ENCODE peak calls at places on chromosomes 1 and 21, in five cellular contexts. O is HFF-Myc, I is PC-9, H is H9, A is breast epithelium. K is an unnamed sample.

GRCh38 chr1:19327301-19327700 is 15.2 kb downstream of the SLC66A1 start:
- DNase-seq in O (no peak), I (no peak), H (peak), A (no peak), K (no peak)

GRCh38 chr1:187513190-187513589 is 684.4 kb downstream of the PLA2G4A start:
- DNase-seq in O (no peak), I (no peak), H (no peak), A (no peak), K (no peak)

GRCh38 chr1:68331117-68331865 is 99.0 kb upstream of the WLS start:
- DNase-seq in O (peak), I (peak), H (no peak), A (no peak), K (peak)

GRCh38 chr21:40070871-40071270 is 203.6 kb downstream of the PCP4 start:
- DNase-seq in O (no peak), I (no peak), H (no peak), A (no peak), K (no peak)

GRCh38 chr1:223680188-223680587 is 14.7 kb upstream of the CAPN8 start:
- DNase-seq in O (no peak), I (no peak), H (no peak), A (no peak), K (no peak)

GRCh38 chr21:28159396-28159795 is 833.3 kb downstream of the LTN1 start:
- DNase-seq in O (no peak), I (no peak), H (no peak), A (no peak), K (no peak)

GRCh38 chr1:219692981-219693380 is 80.1 kb upstream of the ZC3H11B start:
- DNase-seq in O (no peak), I (no peak), H (no peak), A (no peak), K (no peak)

GRCh38 chr1:184118051-184118450 is 66.5 kb downstream of the TSEN15 start:
- DNase-seq in O (peak), I (peak), H (no peak), A (no peak), K (peak)

GRCh38 chr1:35726814-35727433 is 8.2 kb upstream of the C1orf216 start:
- DNase-seq in O (no peak), I (peak), H (peak), A (no peak), K (no peak)

GRCh38 chr1:208007938-208008342 is 97.0 kb upstream of the CD34 start:
- DNase-seq in O (no peak), I (no peak), H (no peak), A (no peak), K (peak)

GRCh38 chr1:101756411-101756810 is 240.3 kb downstream of the OLFM3 start:
- DNase-seq in O (no peak), I (no peak), H (no peak), A (no peak), K (no peak)

GRCh38 chr1:41122851-41123518 is 101.5 kb upstream of the SLFNL1 start:
- DNase-seq in O (peak), I (peak), H (no peak), A (no peak), K (peak)

GRCh38 chr1:72034827-72035226 is 247.5 kb downstream of the NEGR1 start:
- DNase-seq in O (no peak), I (no peak), H (peak), A (no peak), K (no peak)

GRCh38 chr1:162772571-162773154 is 17.8 kb upstream of the HSD17B7 start:
- DNase-seq in O (no peak), I (no peak), H (no peak), A (no peak), K (no peak)

GRCh38 chr21:35179990-35180557 is 131.0 kb upstream of the RUNX1 start:
- DNase-seq in O (no peak), I (peak), H (no peak), A (no peak), K (no peak)

GRCh38 chr21:35178098-35178497 is 129.0 kb upstream of the RUNX1 start:
- DNase-seq in O (no peak), I (no peak), H (no peak), A (no peak), K (no peak)

GRCh38 chr21:35178812-35179211 is 129.7 kb upstream of the RUNX1 start:
- DNase-seq in O (no peak), I (no peak), H (no peak), A (no peak), K (no peak)
- TF ChIP-seq CTCF in O (no peak), I (no peak), H (no peak), A (no peak), K (no peak)

DNA sequence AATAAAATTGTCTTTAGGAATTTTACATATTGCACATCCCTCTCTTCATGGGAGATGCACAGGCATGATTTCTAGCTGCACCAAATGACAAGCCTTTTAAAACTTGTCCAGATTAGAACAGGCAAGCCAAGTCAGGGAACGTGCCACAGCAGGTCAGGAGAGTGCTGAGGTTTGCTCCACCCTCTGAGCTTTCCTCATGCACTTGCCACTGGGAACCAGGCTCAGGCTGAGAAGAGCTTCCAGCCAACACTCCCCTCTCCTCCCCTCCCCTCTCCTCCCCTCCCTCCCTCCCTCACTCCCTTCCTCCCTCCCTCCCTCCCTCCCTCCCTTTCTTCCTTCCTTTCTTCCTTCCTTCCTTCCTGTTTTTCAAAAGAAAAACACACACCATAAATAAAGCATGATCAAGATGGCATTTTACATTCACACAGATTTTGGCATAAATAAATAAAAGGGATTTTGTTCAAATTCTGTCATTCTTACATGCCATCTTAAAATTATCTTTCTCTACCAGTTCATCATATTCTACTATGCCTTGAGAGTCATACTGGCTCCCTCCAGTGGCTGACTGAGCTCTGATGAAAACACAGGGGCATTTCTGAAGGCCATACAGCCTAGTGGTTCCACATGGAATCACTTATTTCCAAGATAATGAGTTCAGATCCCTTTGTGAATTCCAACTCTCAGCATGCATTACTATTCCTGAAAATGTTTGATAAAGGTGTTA is 622.8 kb upstream of the PKN2 start:
- DNase-seq in O (peak), I (peak), H (peak), A (no peak), K (peak)
- TF ChIP-seq CTCF in O (peak), I (peak), H (peak), A (peak), K (peak)

GRCh38 chr1:167678422-167678821 is 43.4 kb upstream of the MPZL1 start:
- DNase-seq in O (no peak), I (no peak), H (no peak), A (no peak), K (no peak)

GRCh38 chr1:167678838-167679237 is 42.9 kb upstream of the MPZL1 start:
- DNase-seq in O (no peak), I (no peak), H (no peak), A (no peak), K (no peak)

GRCh38 chr1:167675440-167675839 is 45.4 kb downstream of the RCSD1 start:
- DNase-seq in O (no peak), I (no peak), H (no peak), A (no peak), K (no peak)

GRCh38 chr1:167676916-167677848 is 44.6 kb upstream of the MPZL1 start:
- DNase-seq in O (no peak), I (no peak), H (no peak), A (no peak), K (no peak)

DNA sequence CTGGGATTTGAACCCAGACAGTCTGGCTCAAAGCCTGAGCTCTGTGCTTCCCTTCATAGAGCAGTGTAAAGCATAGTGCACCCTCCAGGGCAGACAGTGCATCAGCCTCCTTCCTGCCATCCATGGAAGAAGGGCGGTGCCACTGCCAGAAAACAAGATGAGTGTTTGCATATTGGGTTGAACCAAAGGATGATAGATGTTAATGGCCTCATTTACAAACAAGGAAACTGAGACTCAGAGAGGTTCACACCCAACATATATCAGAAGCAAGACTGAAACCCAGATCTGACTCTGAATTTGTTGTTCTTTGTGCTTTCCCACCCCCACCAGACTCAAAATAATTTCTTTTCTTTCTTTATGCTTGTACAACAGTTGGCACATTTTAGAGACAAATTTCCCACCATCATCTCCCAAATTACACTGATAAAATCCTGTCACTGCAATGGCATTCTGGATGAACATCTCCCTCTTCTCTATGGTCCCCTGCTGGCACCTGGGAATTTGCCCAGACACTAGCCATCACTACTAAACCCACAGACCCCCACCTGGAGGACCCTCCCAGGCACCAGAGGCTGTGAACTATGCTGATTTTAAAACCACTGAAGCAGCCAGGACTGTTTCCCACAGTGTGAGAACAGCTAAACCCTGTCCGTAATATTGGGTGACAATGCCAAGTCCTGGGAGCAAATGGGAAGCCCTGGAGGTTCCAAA is 45.4 kb upstream of the MPZL1 start:
- DNase-seq in O (no peak), I (no peak), H (no peak), A (no peak), K (no peak)
- TF ChIP-seq CTCF in O (no peak), I (no peak), H (no peak), A (no peak), K (no peak)

DNA sequence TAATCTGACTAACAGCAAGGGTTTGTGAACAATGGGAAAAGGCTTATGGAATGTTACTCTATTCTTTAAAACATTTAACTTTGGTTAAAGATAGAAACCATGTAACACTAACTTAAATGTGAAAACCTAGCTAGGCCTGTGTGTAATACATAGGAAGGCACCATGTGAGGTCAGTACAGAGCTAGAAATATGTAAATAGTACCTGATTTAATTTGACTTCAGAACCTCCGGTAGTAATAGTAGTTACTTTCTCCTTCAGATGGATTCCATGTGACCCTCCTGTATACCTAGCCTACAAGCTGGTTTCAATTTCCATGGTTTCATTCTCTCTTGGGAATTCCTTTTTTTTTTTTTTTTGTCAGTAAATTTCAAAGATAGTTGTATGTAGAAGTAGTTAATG is 1.3 kb downstream of the MTF2 start:
- DNase-seq in O (peak), I (peak), H (no peak), A (no peak), K (no peak)
- TF ChIP-seq CTCF in O (peak), I (peak), H (peak), A (peak), K (peak)

DNA sequence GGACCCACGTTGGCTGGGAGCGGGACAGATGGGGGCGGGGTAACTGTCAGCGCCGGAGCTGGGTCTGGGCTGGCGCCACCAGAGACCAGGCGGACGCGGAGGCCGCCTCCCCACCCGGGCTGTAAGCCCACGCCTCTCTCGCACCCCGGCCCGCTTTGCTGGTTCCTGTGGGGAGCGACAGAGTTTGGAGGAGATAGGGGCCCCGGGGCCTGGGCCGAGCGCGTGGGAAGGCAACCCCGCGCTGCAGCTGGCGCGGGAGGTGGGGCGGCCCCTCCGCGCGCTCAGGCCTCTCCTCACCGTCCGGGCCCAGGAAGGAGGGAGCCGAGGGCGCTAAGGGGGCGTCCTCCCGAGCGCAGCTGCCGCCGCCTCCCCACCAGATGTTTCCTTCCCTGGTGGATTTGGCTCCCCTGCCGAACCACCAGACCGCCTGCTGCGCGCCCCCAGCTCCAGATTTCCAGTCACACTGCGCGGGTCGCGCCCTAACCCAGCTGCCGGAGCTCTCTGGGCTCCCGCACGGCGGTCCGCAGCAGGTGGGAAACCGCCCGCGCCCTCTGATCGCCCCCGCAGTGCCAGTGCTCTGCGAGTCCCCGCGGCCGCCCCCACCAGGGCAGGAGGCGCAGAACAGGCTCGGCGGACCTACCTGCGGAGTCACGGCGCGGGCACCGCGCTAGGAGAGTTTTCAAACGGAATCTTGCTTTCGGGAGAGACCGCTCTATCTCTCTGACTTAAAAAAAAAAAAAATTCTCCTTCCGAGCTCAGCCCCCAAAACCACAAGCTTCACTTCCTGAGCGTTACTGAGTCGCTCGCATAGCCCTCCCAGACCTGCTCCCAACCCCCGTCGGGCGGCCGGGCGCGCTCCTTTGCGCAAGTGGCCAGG is 1.1 kb downstream of the GFI1 start:
- DNase-seq in O (no peak), I (peak), H (peak), A (no peak), K (no peak)
- TF ChIP-seq CTCF in O (peak), I (peak), H (peak), A (no peak), K (peak)

GRCh38 chr1:62068302-62068936 is 126.2 kb upstream of the L1TD1 start:
- DNase-seq in O (no peak), I (no peak), H (no peak), A (no peak), K (no peak)

GRCh38 chr1:62071695-62072094 is 123.0 kb upstream of the L1TD1 start:
- DNase-seq in O (no peak), I (no peak), H (no peak), A (no peak), K (no peak)

GRCh38 chr1:62066713-62067112 is 127.9 kb upstream of the L1TD1 start:
- DNase-seq in O (no peak), I (no peak), H (no peak), A (no peak), K (no peak)

GRCh38 chr1:62068978-62069377 is 125.7 kb upstream of the L1TD1 start:
- DNase-seq in O (no peak), I (no peak), H (no peak), A (no peak), K (no peak)

DNA sequence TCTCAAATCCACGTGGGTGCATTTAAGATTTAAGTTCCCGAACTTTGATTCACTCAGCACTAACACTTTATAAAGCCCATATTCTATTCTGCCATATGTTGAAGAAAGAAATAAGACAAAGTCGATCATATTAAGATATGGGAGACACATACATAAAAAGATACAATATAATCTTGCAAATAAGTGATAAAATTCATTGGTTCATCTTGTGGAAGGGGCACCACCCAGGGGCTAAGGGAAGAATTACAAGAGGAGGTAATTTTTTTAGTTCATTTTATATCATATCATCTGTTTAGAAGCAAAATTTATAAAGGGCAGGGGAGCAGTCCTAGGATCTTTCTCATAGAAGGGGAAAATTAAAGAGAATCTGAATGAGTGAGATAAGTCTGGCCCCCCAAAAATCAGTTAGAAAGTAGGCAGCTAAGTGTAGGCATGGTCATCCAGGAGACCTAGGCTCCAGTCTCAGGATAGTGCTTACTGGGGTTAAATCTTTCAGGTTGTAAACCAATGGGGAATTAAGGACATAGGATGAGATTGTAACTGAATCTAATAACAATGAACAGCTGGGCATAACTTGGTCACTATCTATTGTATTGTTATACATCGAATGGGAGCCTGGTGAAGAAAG is 124.2 kb upstream of the L1TD1 start:
- DNase-seq in O (no peak), I (no peak), H (no peak), A (no peak), K (no peak)
- TF ChIP-seq CTCF in O (peak), I (peak), H (peak), A (peak), K (peak)

DNA sequence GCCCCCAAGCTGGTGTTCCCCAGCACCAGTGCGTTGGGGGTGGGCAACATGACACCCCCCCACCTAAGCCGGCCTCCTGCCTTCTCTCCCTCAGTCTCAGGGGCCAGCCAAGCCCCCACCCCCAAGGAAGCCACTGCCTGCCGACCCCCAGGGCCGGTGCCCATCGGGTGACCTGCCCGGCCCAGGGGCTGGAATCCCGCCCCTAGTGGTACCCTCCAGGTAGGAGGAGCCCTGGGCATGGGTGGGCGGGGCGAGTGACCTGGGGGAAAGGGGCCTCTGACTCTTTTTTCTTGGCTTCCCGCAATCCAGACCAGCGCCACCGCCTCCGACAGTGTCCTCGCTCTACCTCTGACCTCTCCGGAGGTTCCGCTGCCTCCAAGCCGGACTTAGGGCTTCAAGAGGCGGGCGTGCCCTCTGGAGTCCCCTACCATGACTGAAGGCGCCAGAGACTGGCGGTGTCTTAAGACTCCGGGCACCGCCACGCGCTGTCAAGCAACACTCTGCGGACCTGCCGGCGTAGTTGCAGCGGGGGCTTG is 1.3 kb upstream of the EFNA4 start:
- DNase-seq in O (no peak), I (no peak), H (peak), A (no peak), K (no peak)
- TF ChIP-seq CTCF in O (no peak), I (no peak), H (no peak), A (no peak), K (no peak)

GRCh38 chr1:53450225-53450624 is 9.0 kb upstream of the DMRTB1 start:
- DNase-seq in O (no peak), I (no peak), H (no peak), A (no peak), K (no peak)
- TF ChIP-seq CTCF in O (peak), I (peak), H (peak), A (no peak), K (peak)